ENCODE peak calls at places on chromosomes 3 and 15, in five cellular contexts. J is IMR-90, X is neuronal stem cell, B is H9, W is H1. S is an unnamed sample.

GRCh38 chr15:54082836-54083492 is 104.7 kb downstream of the UNC13C start:
- DNase-seq in J (peak; percentile 0), X (peak; percentile 52), B (peak; percentile 44), W (peak; percentile 72), S (no peak)

GRCh38 chr15:25424073-25424472 is 14.8 kb downstream of the UBE3A start:
- DNase-seq in J (no peak), X (no peak), B (no peak), W (no peak), S (no peak)

GRCh38 chr15:98954411-98954810 is 53.2 kb downstream of the PGPEP1L start:
- DNase-seq in J (peak; percentile 88), X (no peak), B (no peak), W (no peak), S (peak; percentile 18)

GRCh38 chr3:141237701-141238521 is 6.3 kb downstream of the PXYLP1 start:
- DNase-seq in J (no peak), X (no peak), B (no peak), W (no peak), S (no peak)

GRCh38 chr3:60696559-60697125 is 554.6 kb downstream of the FHIT start:
- DNase-seq in J (no peak), X (no peak), B (no peak), W (no peak), S (peak; percentile 4)

GRCh38 chr3:130626021-130626420 is 109.0 kb downstream of the COL6A6 start:
- DNase-seq in J (peak; percentile 41), X (no peak), B (no peak), W (no peak), S (no peak)

GRCh38 chr3:60582285-60582684 is 669.0 kb downstream of the FHIT start:
- DNase-seq in J (no peak), X (no peak), B (no peak), W (no peak), S (peak; percentile 18)

GRCh38 chr15:48059786-48060185 is 61.0 kb upstream of the SLC24A5 start:
- DNase-seq in J (peak; percentile 14), X (no peak), B (no peak), W (no peak), S (no peak)

GRCh38 chr15:73809728-73810501 is 56.8 kb upstream of the INSYN1 start:
- DNase-seq in J (no peak), X (no peak), B (no peak), W (no peak), S (no peak)

GRCh38 chr15:68619303-68619698 is 40.5 kb downstream of the CORO2B start:
- DNase-seq in J (no peak), X (no peak), B (no peak), W (no peak), S (no peak)

GRCh38 chr3:109910772-109911171 is 573.4 kb upstream of the DPPA4 start:
- DNase-seq in J (no peak), X (no peak), B (no peak), W (no peak), S (no peak)

GRCh38 chr3:196604548-196604947 is 34.9 kb upstream of the NRROS start:
- DNase-seq in J (no peak), X (no peak), B (no peak), W (peak; percentile 2), S (no peak)

GRCh38 chr15:89090791-89091666 is 2.8 kb downstream of the ABHD2 start:
- DNase-seq in J (peak; percentile 85), X (no peak), B (no peak), W (no peak), S (peak; percentile 71)

GRCh38 chr3:3101660-3102458 is 8.3 kb downstream of the IL5RA start:
- DNase-seq in J (no peak), X (no peak), B (no peak), W (no peak), S (no peak)

GRCh38 chr15:41967506-41968206 is 4.7 kb downstream of the EHD4 start:
- DNase-seq in J (peak; percentile 36), X (no peak), B (no peak), W (no peak), S (peak; percentile 76)

GRCh38 chr3:11810276-11810675 is 36.4 kb downstream of the TAMM41 start:
- DNase-seq in J (peak; percentile 94), X (no peak), B (no peak), W (no peak), S (peak; percentile 56)

GRCh38 chr3:58238830-58239229 is 1.2 kb downstream of the ABHD6 start:
- DNase-seq in J (no peak), X (no peak), B (no peak), W (no peak), S (no peak)

GRCh38 chr3:58237940-58238681 is 519 bp downstream of the ABHD6 start:
- DNase-seq in J (peak; percentile 21), X (peak; percentile 29), B (peak; percentile 47), W (peak; percentile 69), S (peak; percentile 21)

GRCh38 chr3:58235970-58236369 is 1.6 kb upstream of the ABHD6 start:
- DNase-seq in J (no peak), X (no peak), B (no peak), W (no peak), S (no peak)

GRCh38 chr3:58236527-58237237 is 910 bp upstream of the ABHD6 start:
- DNase-seq in J (no peak), X (no peak), B (no peak), W (peak; percentile 80), S (no peak)

DNA sequence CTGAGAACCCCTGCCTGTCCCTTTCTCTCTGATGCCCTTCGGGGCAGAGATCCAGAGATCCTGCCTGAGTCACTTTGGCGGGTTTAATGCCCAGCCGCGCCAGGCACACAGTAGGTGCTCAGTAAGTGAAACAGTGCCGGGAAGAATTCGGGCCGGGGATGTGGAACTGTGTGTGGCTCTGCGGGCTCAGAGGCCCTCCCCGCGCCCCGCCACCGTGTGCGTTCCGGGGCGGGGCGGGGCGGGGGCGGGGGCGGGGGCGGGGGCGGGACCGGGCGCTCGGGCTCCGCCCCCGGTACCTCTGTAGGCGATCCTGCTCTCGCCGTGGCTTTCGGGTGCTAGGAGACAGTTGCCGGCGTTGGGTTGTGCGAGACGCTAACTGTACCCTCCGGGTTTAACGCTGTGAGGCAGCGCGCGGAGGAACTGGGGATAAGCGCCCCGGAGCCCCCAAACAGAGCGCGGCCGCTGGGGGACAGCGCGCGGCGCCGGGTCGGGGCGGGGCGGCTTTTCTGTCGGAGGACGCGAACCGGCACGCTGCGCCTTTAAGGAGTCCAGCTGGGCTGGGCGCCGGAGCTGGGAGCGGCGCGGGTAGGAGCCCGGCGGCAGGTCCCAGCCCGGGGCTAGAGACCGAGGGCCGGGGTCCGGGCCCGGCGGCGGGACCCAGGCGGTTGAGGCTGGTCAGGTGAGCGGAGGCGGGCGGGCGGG is at the start of gene ABHD6:
- DNase-seq in J (peak; percentile 58), X (peak; percentile 84), B (peak; percentile 76), W (peak; percentile 94), S (peak; percentile 79)
- H3K18ac ChIP-seq in J (peak within 1 kb of the TSS; percentile 88), X (peak within 1 kb of the TSS; percentile 94), B (peak within 1 kb of the TSS; percentile 21), W (peak within 1 kb of the TSS; percentile 83), S (peak within 1 kb of the TSS; percentile 90)

GRCh38 chr15:52309154-52309548 is 13.5 kb upstream of the MYO5C start:
- DNase-seq in J (no peak), X (no peak), B (no peak), W (no peak), S (no peak)
- H4K91ac ChIP-seq in J (no peak overlapping the region), X (no peak overlapping the region), B (no peak overlapping the region), W (no peak overlapping the region), S (no peak overlapping the region)

GRCh38 chr15:62753518-62754221 is 288.9 kb upstream of the TPM1 start:
- DNase-seq in J (no peak), X (no peak), B (no peak), W (no peak), S (no peak)

GRCh38 chr15:62756326-62756994 is 286.1 kb upstream of the TPM1 start:
- DNase-seq in J (no peak), X (no peak), B (no peak), W (no peak), S (no peak)

GRCh38 chr15:62750471-62750870 is 292.1 kb upstream of the TPM1 start:
- DNase-seq in J (no peak), X (no peak), B (no peak), W (no peak), S (no peak)

GRCh38 chr15:62749445-62749844 is 293.1 kb upstream of the TPM1 start:
- DNase-seq in J (peak; percentile 22), X (no peak), B (no peak), W (no peak), S (no peak)

DNA sequence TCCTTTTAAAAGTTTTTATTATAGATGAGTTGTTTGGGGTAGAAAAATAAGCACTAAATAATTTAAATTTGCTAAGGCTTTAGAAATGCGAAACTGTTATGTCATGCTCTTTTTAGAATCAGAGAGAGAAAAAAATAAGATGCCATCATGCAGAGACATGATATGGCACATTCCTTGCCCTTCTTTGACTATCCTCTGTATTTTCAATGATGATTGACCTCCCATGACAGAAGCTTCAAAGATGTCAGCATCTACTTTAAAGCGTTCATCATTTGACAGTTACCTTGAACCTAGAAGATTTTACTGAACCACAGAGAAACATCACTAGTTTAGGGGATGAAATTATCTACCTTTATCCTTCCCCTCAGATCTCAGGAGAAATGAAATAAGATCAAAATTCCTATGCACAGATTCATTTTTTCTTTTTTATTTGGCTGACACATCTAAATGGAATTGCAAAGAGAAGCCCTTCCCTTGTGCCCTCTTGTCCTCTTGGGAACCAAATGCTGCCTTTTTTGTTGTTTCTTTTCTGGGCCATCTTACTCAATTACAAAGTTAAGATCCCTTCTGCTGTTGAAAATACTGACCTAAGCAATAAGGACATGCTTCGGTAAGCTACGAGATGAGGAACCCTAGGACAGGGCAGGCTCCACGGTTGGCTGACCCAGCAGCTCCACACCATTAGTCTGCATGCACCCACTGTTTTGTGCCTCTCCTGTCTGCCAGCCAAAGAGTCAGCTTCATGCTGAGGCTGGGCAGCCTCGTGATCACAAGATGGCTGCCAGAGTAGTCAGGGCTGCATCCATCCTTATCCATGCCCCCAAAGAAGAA is 289.6 kb upstream of the TPM1 start:
- DNase-seq in J (peak; percentile 54), X (no peak), B (no peak), W (no peak), S (no peak)
- H2AK5ac ChIP-seq in J (no peak overlapping the region), X (no peak overlapping the region), B (no peak overlapping the region), W (no peak overlapping the region), S (no peak overlapping the region)

GRCh38 chr3:126476976-126477330 is 1.3 kb upstream of the ZXDC start:
- DNase-seq in J (no peak), X (no peak), B (peak; percentile 34), W (no peak), S (no peak)

GRCh38 chr3:126478581-126479310 is 3.1 kb upstream of the ZXDC start:
- DNase-seq in J (no peak), X (no peak), B (no peak), W (no peak), S (no peak)

GRCh38 chr3:126474498-126475410 is 937 bp downstream of the ZXDC start:
- DNase-seq in J (peak; percentile 35), X (peak; percentile 30), B (no peak), W (peak; percentile 59), S (peak; percentile 74)

GRCh38 chr3:126475411-126476114 is at the start of gene ZXDC:
- DNase-seq in J (peak; percentile 91), X (peak; percentile 93), B (peak; percentile 93), W (peak; percentile 94), S (peak; percentile 90)

GRCh38 chr3:126476166-126476975 is 680 bp upstream of the ZXDC start:
- DNase-seq in J (peak; percentile 25), X (peak; percentile 41), B (peak; percentile 63), W (peak; percentile 67), S (no peak)
- H3K18ac ChIP-seq in J (peak overlapping the region; percentile 72), X (peak overlapping the region; percentile 91), B (peak overlapping the region; percentile 83), W (peak overlapping the region; percentile 71), S (peak overlapping the region; percentile 79)

S was measured in mesenchymal stem cell.